ENCODE peak calls at places on chromosomes 11 and 22, in ten cellular contexts. M is right lobe of liver, T is GM23338, D is fibroblast of lung, N is pancreas, I is IMR-90, J is esophagus muscularis mucosa, L is A549, E is BE2C, B is lower lobe of right lung. C is an unnamed sample.
A peak's percentile ranks its signal among the peaks of the same experiment; 100 is the strongest.

GRCh38 chr11:116649268-116649667 is 123.5 kb downstream of the BUD13 start:
- DNase-seq in M (no peak), T (no peak), D (no peak), N (no peak), I (no peak), J (peak; percentile 80), L (no peak), E (no peak), B (no peak), C (no peak)

GRCh38 chr11:44609028-44609782 is 43.7 kb downstream of the CD82 start:
- DNase-seq in M (no peak), T (no peak), D (no peak), N (no peak), I (no peak), J (no peak), L (no peak), E (no peak), B (no peak), C (no peak)

GRCh38 chr11:92739020-92739419 is 230.4 kb upstream of the MTNR1B start:
- DNase-seq in M (no peak), T (no peak), D (peak; percentile 38), N (no peak), I (peak; percentile 29), J (no peak), L (no peak), E (no peak), B (no peak), C (no peak)

GRCh38 chr11:11408436-11409221 is 55.6 kb upstream of the CSNK2A3 start:
- DNase-seq in M (no peak), T (no peak), D (peak; percentile 34), N (no peak), I (no peak), J (no peak), L (no peak), E (no peak), B (no peak), C (no peak)

GRCh38 chr22:42261266-42261665 is 9.2 kb downstream of the TCF20 start:
- DNase-seq in M (no peak), T (no peak), D (peak; percentile 13), N (no peak), I (peak; percentile 72), J (no peak), L (no peak), E (no peak), B (no peak), C (peak; percentile 82)

GRCh38 chr11:74826901-74827300 is 78.3 kb downstream of the RNF169 start:
- DNase-seq in M (no peak), T (no peak), D (no peak), N (no peak), I (no peak), J (no peak), L (no peak), E (no peak), B (no peak), C (no peak)

GRCh38 chr11:123390146-123390545 is 39.9 kb upstream of the GRAMD1B start:
- DNase-seq in M (no peak), T (no peak), D (no peak), N (no peak), I (no peak), J (no peak), L (no peak), E (no peak), B (no peak), C (no peak)

GRCh38 chr11:116833816-116834534 is 3.4 kb downstream of the APOA1 start:
- DNase-seq in M (peak; percentile 92), T (no peak), D (no peak), N (no peak), I (no peak), J (no peak), L (no peak), E (no peak), B (no peak), C (no peak)

GRCh38 chr11:65637794-65638317 is at the start of gene SIPA1:
- DNase-seq in M (peak; percentile 83), T (peak; percentile 96), D (peak; percentile 88), N (peak; percentile 78), I (peak; percentile 93), J (no peak), L (peak; percentile 58), E (peak; percentile 76), B (peak; percentile 77), C (peak; percentile 95)

GRCh38 chr11:65641233-65642013 is 3.5 kb downstream of the SIPA1 start:
- DNase-seq in M (no peak), T (no peak), D (no peak), N (no peak), I (no peak), J (no peak), L (no peak), E (no peak), B (no peak), C (no peak)

GRCh38 chr11:65642014-65642671 is 4.2 kb downstream of the SIPA1 start:
- DNase-seq in M (no peak), T (peak; percentile 95), D (no peak), N (no peak), I (no peak), J (no peak), L (no peak), E (no peak), B (peak; percentile 55), C (peak; percentile 36)

GRCh38 chr11:65640483-65641207 is 2.7 kb downstream of the SIPA1 start:
- DNase-seq in M (no peak), T (no peak), D (no peak), N (no peak), I (no peak), J (no peak), L (no peak), E (no peak), B (peak; percentile 86), C (no peak)

DNA sequence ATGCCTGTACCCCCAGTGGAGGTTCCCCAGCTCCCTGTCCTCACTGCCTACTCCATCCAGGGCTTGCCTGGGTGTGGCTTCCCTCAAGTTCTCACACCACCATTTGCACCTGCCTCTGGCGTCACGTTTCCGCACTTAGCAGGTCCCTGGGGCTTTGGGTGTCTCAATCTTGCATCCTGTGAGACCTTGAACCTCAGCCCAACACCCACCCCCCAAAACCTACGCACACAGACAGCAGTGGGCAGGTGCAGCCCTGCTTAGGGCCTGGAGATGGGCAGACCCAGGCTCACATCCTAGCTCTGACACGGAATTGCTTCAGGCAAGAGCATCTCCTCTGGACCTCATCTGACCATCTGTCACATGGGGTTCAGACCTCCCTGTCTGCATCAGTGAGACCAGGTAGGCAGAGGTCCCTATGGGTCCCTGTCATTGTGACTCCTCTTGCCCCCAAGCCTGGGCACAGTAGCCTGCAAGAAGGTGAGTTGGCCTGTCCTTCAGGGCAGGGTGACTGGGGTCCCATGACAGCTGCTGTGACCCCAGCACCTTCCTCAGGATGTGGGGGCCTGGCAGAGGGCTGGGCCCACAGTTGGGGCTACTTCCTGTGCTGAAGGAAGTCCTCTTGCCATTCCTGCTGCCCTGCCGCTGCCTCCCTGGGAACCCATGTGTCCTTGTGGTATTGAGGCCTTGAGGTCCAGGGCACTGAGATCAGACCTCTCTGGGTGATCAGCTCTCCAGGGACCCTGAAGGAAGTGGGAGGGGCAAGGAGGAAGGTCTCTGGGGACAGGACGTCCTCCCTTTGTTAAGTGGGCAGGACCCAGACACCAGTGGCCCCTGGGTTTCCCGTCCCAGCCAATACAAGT is 2.0 kb downstream of the SIPA1 start:
- DNase-seq in M (no peak), T (no peak), D (no peak), N (no peak), I (no peak), J (no peak), L (no peak), E (no peak), B (peak; percentile 72), C (no peak)
- H3K4me3 ChIP-seq in M (peak overlapping the region; percentile 23), T (no peak overlapping the region), D (no peak overlapping the region), N (peak overlapping the region; percentile 27), I (no peak overlapping the region), J (peak overlapping the region; percentile 34), L (no peak overlapping the region), E (no peak overlapping the region), B (peak overlapping the region; percentile 95), C (no peak overlapping the region)

GRCh38 chr11:61971177-61972111 is 4.0 kb upstream of the FTH1 start:
- DNase-seq in M (peak; percentile 98), T (peak; percentile 98), D (peak; percentile 99), N (peak; percentile 99), I (peak; percentile 99), J (peak; percentile 99), L (peak; percentile 88), E (peak; percentile 90), B (peak; percentile 96), C (peak; percentile 100)
- H3K4me1 ChIP-seq in M (peaks cover 6% of the 10 kb centered on the region), T (peaks cover 39% of the 10 kb centered on the region), D (peaks cover 35% of the 10 kb centered on the region), N (peaks cover 47% of the 10 kb centered on the region), I (peaks cover 33% of the 10 kb centered on the region), J (peaks cover 84% of the 10 kb centered on the region), L (peaks cover 78% of the 10 kb centered on the region), E (peaks cover 8% of the 10 kb centered on the region), B (peaks cover 82% of the 10 kb centered on the region), C (peaks cover 27% of the 10 kb centered on the region)

GRCh38 chr11:6666302-6667183 is 10.9 kb upstream of the DCHS1 start:
- DNase-seq in M (no peak), T (no peak), D (no peak), N (no peak), I (no peak), J (no peak), L (no peak), E (no peak), B (no peak), C (no peak)
- TF ChIP-seq CTCF in M (no peak), T (no peak), D (no peak), N (no peak), I (no peak), J (no peak), L (no peak), E (no peak), B (no peak), C (no peak)

GRCh38 chr11:1832989-1833365 is 1.8 kb upstream of the SYT8 start:
- DNase-seq in M (no peak), T (peak; percentile 61), D (no peak), N (peak; percentile 22), I (no peak), J (no peak), L (no peak), E (no peak), B (peak; percentile 47), C (no peak)

GRCh38 chr11:1830119-1830499 is 4.7 kb upstream of the SYT8 start:
- DNase-seq in M (no peak), T (no peak), D (peak; percentile 39), N (peak; percentile 29), I (no peak), J (no peak), L (no peak), E (no peak), B (peak; percentile 42), C (no peak)

GRCh38 chr11:1830500-1831223 is 4.1 kb upstream of the SYT8 start:
- DNase-seq in M (peak; percentile 80), T (no peak), D (peak; percentile 12), N (peak; percentile 88), I (no peak), J (no peak), L (no peak), E (no peak), B (peak; percentile 77), C (peak; percentile 33)

GRCh38 chr11:1832181-1832988 is 2.4 kb upstream of the SYT8 start:
- DNase-seq in M (no peak), T (peak; percentile 70), D (peak; percentile 14), N (peak; percentile 66), I (no peak), J (no peak), L (peak; percentile 69), E (peak; percentile 69), B (peak; percentile 70), C (peak; percentile 35)

DNA sequence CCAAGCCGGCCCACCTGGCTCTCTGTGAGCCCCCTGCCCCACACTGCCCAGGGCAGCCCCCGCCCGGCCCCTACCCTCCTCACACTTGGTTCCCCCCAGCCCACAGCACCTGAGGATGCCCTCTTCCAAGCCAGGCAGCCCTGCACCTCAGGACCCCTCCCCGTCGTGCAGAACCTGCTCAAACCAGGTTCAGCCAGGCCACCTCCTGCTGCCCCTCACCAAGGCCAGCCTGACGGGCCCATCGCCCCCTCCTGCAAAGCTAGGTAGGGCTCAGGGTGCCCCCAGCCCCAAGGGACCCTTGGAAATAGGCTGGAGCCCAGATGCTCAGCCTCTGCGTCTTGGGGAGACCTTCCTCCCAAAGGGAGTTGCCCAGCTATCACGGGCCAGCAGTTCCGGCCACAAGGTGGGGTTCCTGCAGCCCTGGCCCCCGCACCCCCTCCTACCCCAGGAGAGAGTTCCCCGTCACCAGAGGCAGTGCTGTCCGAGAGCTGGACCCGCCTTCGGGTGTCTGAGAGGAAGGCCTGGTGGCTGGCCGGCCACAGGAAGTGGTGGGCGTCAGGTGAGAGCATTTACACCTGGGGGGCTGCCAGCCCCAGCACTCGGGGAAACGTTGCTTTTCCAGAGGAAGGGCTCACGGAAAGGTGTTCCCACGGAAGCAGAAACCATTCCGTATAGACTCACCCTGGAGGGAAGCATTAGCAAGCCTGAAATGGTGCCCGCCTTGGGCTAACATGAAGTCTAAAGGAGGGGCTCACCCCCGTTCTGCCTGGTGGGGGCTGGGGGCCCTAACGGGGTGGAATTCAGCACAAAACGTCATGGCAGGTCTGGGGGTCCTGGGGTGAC is 3.2 kb upstream of the SYT8 start:
- DNase-seq in M (no peak), T (no peak), D (no peak), N (no peak), I (no peak), J (no peak), L (no peak), E (no peak), B (peak; percentile 45), C (no peak)
- H3K4me3 ChIP-seq in M (no peak overlapping the region), T (peak overlapping the region; percentile 59), D (no peak overlapping the region), N (no peak overlapping the region), I (no peak overlapping the region), J (no peak overlapping the region), L (no peak overlapping the region), E (no peak overlapping the region), B (no peak overlapping the region), C (no peak overlapping the region)

C was measured in cardiac muscle cell.